ENCODE peak calls at places on chromosome 21, in ten cellular contexts. Y is mammary epithelial cell, C is A549, N is substantia nigra, J is tibial nerve, S is cardiac muscle cell, L is RWPE1, F is brain microvascular endothelial cell, M is dorsolateral prefrontal cortex, X is fibroblast of lung. P is an unnamed sample.

GRCh38 chr21:25273945-25274344 is 333.3 kb downstream of the MRPL39 start:
- DNase-seq in Y (no peak), C (no peak), L (no peak), M (no peak), X (no peak), S (no peak), J (no peak), F (no peak), N (no peak), P (no peak)

GRCh38 chr21:29642551-29643245 is 297.1 kb downstream of the GRIK1 start:
- DNase-seq in M (no peak), C (no peak), J (no peak), Y (no peak), N (no peak), F (no peak), S (no peak), X (no peak), L (no peak), P (no peak)

GRCh38 chr21:26112979-26113378 is 57.6 kb downstream of the APP start:
- DNase-seq in N (no peak), C (no peak), X (no peak), F (no peak), Y (no peak), S (no peak), J (no peak), M (no peak), L (no peak), P (no peak)

GRCh38 chr21:39385299-39386145 is 36.6 kb upstream of the HMGN1 start:
- DNase-seq in Y (peak; percentile 46), N (peak; percentile 43), F (peak; percentile 62), L (no peak), X (peak; percentile 82), S (no peak), C (peak; percentile 89), J (peak; percentile 38), M (peak; percentile 82), P (peak; percentile 94)

GRCh38 chr21:43203523-43204080 is 34.8 kb downstream of the CRYAA start:
- DNase-seq in X (no peak), Y (no peak), J (no peak), C (no peak), L (no peak), S (no peak), F (no peak), M (no peak), N (no peak), P (no peak)

GRCh38 chr21:42262826-42263225 is 43.9 kb downstream of the ABCG1 start:
- DNase-seq in C (peak; percentile 8), F (no peak), M (peak; percentile 87), L (peak; percentile 59), X (peak; percentile 41), Y (peak; percentile 43), J (no peak), N (no peak), S (peak; percentile 62), P (peak; percentile 92)

GRCh38 chr21:43355196-43355924 is 71.6 kb downstream of the SIK1 start:
- DNase-seq in J (no peak), X (no peak), M (no peak), S (no peak), N (no peak), F (no peak), L (no peak), C (no peak), Y (no peak), P (peak; percentile 69)

GRCh38 chr21:21559285-21560045 is 561.3 kb downstream of the NCAM2 start:
- DNase-seq in S (no peak), X (peak; percentile 11), Y (no peak), L (no peak), C (no peak), N (no peak), M (no peak), J (no peak), F (no peak), P (no peak)

GRCh38 chr21:40829308-40829707 is 17.6 kb downstream of the DSCAM start:
- DNase-seq in Y (no peak), J (no peak), L (no peak), X (no peak), S (no peak), F (no peak), N (no peak), C (no peak), M (no peak), P (no peak)

GRCh38 chr21:25371831-25372434 is 235.3 kb downstream of the MRPL39 start:
- DNase-seq in N (no peak), X (peak; percentile 26), Y (no peak), C (no peak), M (no peak), L (no peak), F (no peak), S (no peak), J (no peak), P (no peak)

GRCh38 chr21:27021046-27021445 is 54.2 kb upstream of the ADAMTS5 start:
- DNase-seq in X (no peak), C (no peak), L (no peak), S (no peak), Y (no peak), F (no peak), N (no peak), J (no peak), M (no peak), P (no peak)

GRCh38 chr21:33939224-33939623 is 23.6 kb upstream of the ATP5PO start:
- DNase-seq in J (no peak), Y (no peak), F (no peak), M (no peak), S (no peak), L (no peak), C (no peak), N (no peak), X (peak; percentile 52), P (no peak)

GRCh38 chr21:33938381-33938780 is 22.8 kb upstream of the ATP5PO start:
- DNase-seq in Y (no peak), C (no peak), S (no peak), F (no peak), J (no peak), L (no peak), X (no peak), N (no peak), M (no peak), P (no peak)

GRCh38 chr21:33936221-33937038 is 20.8 kb upstream of the ATP5PO start:
- DNase-seq in F (no peak), C (no peak), N (no peak), S (no peak), J (no peak), Y (no peak), X (no peak), M (no peak), L (no peak), P (no peak)

GRCh38 chr21:33937146-33937545 is 21.5 kb upstream of the ATP5PO start:
- DNase-seq in M (no peak), X (no peak), F (no peak), N (no peak), Y (no peak), J (no peak), C (no peak), S (no peak), L (no peak), P (no peak)

GRCh38 chr21:33937931-33938339 is 22.3 kb upstream of the ATP5PO start:
- DNase-seq in S (no peak), N (no peak), J (no peak), M (no peak), X (no peak), L (no peak), F (no peak), Y (no peak), C (no peak), P (no peak)
- H3K27ac ChIP-seq in S (no peak overlapping the region), N (no peak overlapping the region), J (no peak overlapping the region), M (no peak overlapping the region), X (no peak overlapping the region), L (no peak overlapping the region), F (no peak overlapping the region), Y (no peak overlapping the region), C (no peak overlapping the region), P (no peak overlapping the region)

GRCh38 chr21:17539323-17539722 is 26.5 kb downstream of the CXADR start:
- DNase-seq in J (no peak), S (no peak), Y (no peak), F (no peak), N (no peak), X (no peak), L (no peak), C (no peak), M (no peak), P (no peak)

GRCh38 chr21:17538576-17538975 is 25.7 kb downstream of the CXADR start:
- DNase-seq in Y (no peak), L (no peak), J (no peak), C (no peak), N (no peak), S (no peak), X (no peak), M (no peak), F (no peak), P (no peak)

GRCh38 chr21:17542371-17542992 is 29.6 kb downstream of the CXADR start:
- DNase-seq in M (no peak), C (no peak), X (peak; percentile 62), L (no peak), N (no peak), Y (no peak), J (no peak), S (peak; percentile 42), F (peak; percentile 25), P (no peak)

GRCh38 chr21:17539743-17540341 is 27.0 kb downstream of the CXADR start:
- DNase-seq in L (no peak), Y (no peak), J (no peak), M (no peak), F (no peak), C (no peak), N (no peak), X (no peak), S (no peak), P (no peak)

DNA sequence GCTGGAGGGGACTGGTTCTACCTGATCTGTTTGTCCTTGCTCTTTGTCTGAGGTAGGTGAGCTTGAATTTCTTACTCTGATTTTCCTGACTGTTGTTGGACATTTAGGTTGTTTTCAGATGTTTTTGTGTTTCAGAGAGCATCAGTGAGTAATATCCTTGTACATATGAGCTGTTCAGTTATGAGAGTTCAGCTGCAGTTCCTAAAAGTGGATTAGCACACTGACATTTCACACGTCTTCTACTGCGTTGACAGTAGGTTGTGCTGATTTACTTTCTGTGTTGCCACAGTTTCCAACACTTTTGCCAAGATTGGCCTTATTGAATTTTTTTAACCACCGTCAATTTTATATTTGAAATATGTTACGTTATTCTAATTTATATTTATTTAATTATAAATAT is 27.7 kb downstream of the CXADR start:
- DNase-seq in N (no peak), C (no peak), J (no peak), X (no peak), S (no peak), L (no peak), Y (no peak), M (no peak), F (no peak), P (no peak)
- H3K27ac ChIP-seq in N (no peak overlapping the region), C (no peak overlapping the region), J (no peak overlapping the region), X (no peak overlapping the region), S (no peak overlapping the region), L (no peak overlapping the region), Y (no peak overlapping the region), M (peak overlapping the region; percentile 84), F (no peak overlapping the region), P (no peak overlapping the region)

GRCh38 chr21:14968029-14968428 is 96.8 kb downstream of the NRIP1 start:
- DNase-seq in N (no peak), J (no peak), L (peak; percentile 18), S (no peak), F (no peak), Y (peak; percentile 82), X (no peak), C (no peak), M (no peak), P (no peak)
- H3K27ac ChIP-seq in N (no peak overlapping the region), J (no peak overlapping the region), L (no peak overlapping the region), S (no peak overlapping the region), F (no peak overlapping the region), Y (no peak overlapping the region), X (no peak overlapping the region), C (no peak overlapping the region), M (no peak overlapping the region), P (no peak overlapping the region)

GRCh38 chr21:45979651-45980050 is 1.9 kb upstream of the COL6A1 start:
- DNase-seq in N (no peak), J (no peak), S (no peak), C (no peak), L (no peak), F (no peak), M (no peak), Y (no peak), X (no peak), P (no peak)
- H3K27ac ChIP-seq in N (no peak overlapping the region), J (peak overlapping the region; percentile 93), S (no peak overlapping the region), C (no peak overlapping the region), L (peak overlapping the region; percentile 72), F (no peak overlapping the region), M (no peak overlapping the region), Y (no peak overlapping the region), X (no peak overlapping the region), P (no peak overlapping the region)

P was measured in upper lobe of left lung.